ENCODE peak calls at places on chromosomes 13 and 19, in nine cellular contexts. I is activated naive CD4-positive, alpha-beta T cell treated with anti-CD3 and anti-CD28 coated beads, Interleukin-2, amount 10 ng/mL, durations not matched to agents 7 days and 5 days; S is GM06990; D is foreskin fibroblast; K is amniotic epithelial cell; Z is stimulated activated CD4-positive, alpha-beta T cell treated with anti-CD3 and anti-CD28 coated beads, Interleukin-1b, Interleukin-23, amount 100 ng/mL, for 4 hours; J is H1; U is T-helper 17 cell; W is mammary epithelial cell. T is an unnamed sample.
A peak's percentile ranks its signal among the peaks of the same experiment; 100 is the strongest.

GRCh38 chr13:95235199-95235726 is 66.0 kb downstream of the ABCC4 start:
- DNase-seq in I (no peak), S (no peak), D (no peak), K (no peak), Z (no peak), J (no peak), U (no peak), W (no peak), T (no peak)

GRCh38 chr19:20664917-20665781 is 3.8 kb upstream of the ZNF626 start:
- DNase-seq in I (no peak), S (no peak), D (peak; percentile 20), K (peak; percentile 39), Z (no peak), J (no peak), U (no peak), W (no peak), T (no peak)

GRCh38 chr13:88979465-88980180 is 1308.5 kb downstream of the SLITRK5 start:
- DNase-seq in I (no peak), S (no peak), D (no peak), K (peak; percentile 40), Z (no peak), J (no peak), U (no peak), W (no peak), T (no peak)

GRCh38 chr13:72805663-72806341 is 23.9 kb downstream of the PIBF1 start:
- DNase-seq in I (no peak), S (no peak), D (no peak), K (peak; percentile 57), Z (no peak), J (no peak), U (no peak), W (no peak), T (no peak)

GRCh38 chr13:111962431-111962891 is 104.5 kb upstream of the SOX1 start:
- DNase-seq in I (no peak), S (no peak), D (no peak), K (no peak), Z (no peak), J (no peak), U (no peak), W (no peak), T (no peak)

GRCh38 chr19:33612928-33613327 is 8.8 kb upstream of the CHST8 start:
- DNase-seq in I (no peak), S (no peak), D (no peak), K (no peak), Z (no peak), J (no peak), U (no peak), W (no peak), T (no peak)

GRCh38 chr13:94858856-94859811 is 146.8 kb upstream of the SOX21 start:
- DNase-seq in I (no peak), S (no peak), D (peak; percentile 2), K (peak; percentile 19), Z (no peak), J (no peak), U (no peak), W (no peak), T (no peak)

GRCh38 chr19:52464798-52465470 is 11.6 kb downstream of the ZNF578 start:
- DNase-seq in I (no peak), S (no peak), D (no peak), K (no peak), Z (no peak), J (peak; percentile 59), U (no peak), W (no peak), T (no peak)

GRCh38 chr13:32229443-32229842 is 85.7 kb downstream of the ZAR1L start:
- DNase-seq in I (no peak), S (no peak), D (no peak), K (no peak), Z (no peak), J (no peak), U (no peak), W (no peak), T (no peak)

GRCh38 chr13:73879346-73880020 is 254.7 kb downstream of the KLF12 start:
- DNase-seq in I (no peak), S (no peak), D (no peak), K (no peak), Z (no peak), J (no peak), U (no peak), W (no peak), T (no peak)

GRCh38 chr19:47541507-47541906 is 26.6 kb upstream of the NAPA start:
- DNase-seq in I (peak; percentile 42), S (no peak), D (no peak), K (peak; percentile 87), Z (no peak), J (no peak), U (no peak), W (no peak), T (no peak)

GRCh38 chr13:59342396-59342795 is 821.3 kb downstream of the DIAPH3 start:
- DNase-seq in I (no peak), S (no peak), D (no peak), K (no peak), Z (no peak), J (no peak), U (no peak), W (no peak), T (no peak)

GRCh38 chr13:26895808-26896466 is 135.4 kb upstream of the GPR12 start:
- DNase-seq in I (no peak), S (no peak), D (no peak), K (no peak), Z (no peak), J (no peak), U (no peak), W (no peak), T (no peak)

GRCh38 chr13:36124236-36124822 is 6.9 kb downstream of the DCLK1 start:
- DNase-seq in I (no peak), S (no peak), D (peak; percentile 85), K (peak; percentile 10), Z (no peak), J (no peak), U (no peak), W (no peak), T (no peak)

GRCh38 chr19:10226376-10227214 is 4.5 kb downstream of the S1PR2 start:
- DNase-seq in I (no peak), S (no peak), D (peak; percentile 98), K (peak; percentile 56), Z (no peak), J (no peak), U (no peak), W (no peak), T (no peak)

GRCh38 chr13:96730676-96731075 is 263.6 kb downstream of the OXGR1 start:
- DNase-seq in I (no peak), S (no peak), D (no peak), K (peak; percentile 42), Z (no peak), J (no peak), U (no peak), W (no peak), T (no peak)

GRCh38 chr13:109043561-109044075 is 414.2 kb downstream of the MYO16 start:
- DNase-seq in I (no peak), S (no peak), D (no peak), K (no peak), Z (no peak), J (no peak), U (no peak), W (no peak), T (no peak)

GRCh38 chr19:7663711-7664110 is 5.1 kb upstream of the RETN start:
- DNase-seq in I (no peak), S (no peak), D (peak; percentile 43), K (no peak), Z (no peak), J (no peak), U (no peak), W (no peak), T (no peak)

GRCh38 chr19:18865973-18866799 is 29.8 kb downstream of the CERS1 start:
- DNase-seq in I (peak; percentile 63), S (peak; percentile 71), D (peak; percentile 87), K (peak; percentile 20), Z (peak; percentile 58), J (peak; percentile 96), U (peak; percentile 65), W (peak; percentile 39), T (peak; percentile 45)

GRCh38 chr13:46202188-46202795 is 9.4 kb upstream of the LRRC63 start:
- DNase-seq in I (no peak), S (no peak), D (no peak), K (peak; percentile 2), Z (no peak), J (no peak), U (no peak), W (no peak), T (no peak)

GRCh38 chr19:35439921-35440320 is 8.1 kb upstream of the FFAR2 start:
- DNase-seq in I (no peak), S (no peak), D (no peak), K (no peak), Z (no peak), J (no peak), U (no peak), W (no peak), T (no peak)

GRCh38 chr19:7924241-7924640 is 1.7 kb downstream of the CTXN1 start:
- DNase-seq in I (no peak), S (no peak), D (no peak), K (no peak), Z (no peak), J (no peak), U (no peak), W (no peak), T (no peak)

GRCh38 chr13:41137951-41138350 is 5.3 kb upstream of the KBTBD6 start:
- DNase-seq in I (no peak), S (no peak), D (peak; percentile 74), K (peak; percentile 66), Z (no peak), J (no peak), U (no peak), W (peak; percentile 96), T (no peak)

GRCh38 chr19:45402469-45403070 is 2.3 kb downstream of the PPP1R13L start:
- DNase-seq in I (peak; percentile 50), S (peak; percentile 71), D (peak; percentile 60), K (no peak), Z (no peak), J (peak; percentile 88), U (no peak), W (peak; percentile 78), T (no peak)

GRCh38 chr13:20848944-20849343 is 53.6 kb downstream of the XPO4 start:
- DNase-seq in I (no peak), S (no peak), D (no peak), K (peak; percentile 46), Z (no peak), J (no peak), U (no peak), W (no peak), T (no peak)

GRCh38 chr13:79659161-79659560 is 178.2 kb downstream of the NDFIP2 start:
- DNase-seq in I (no peak), S (no peak), D (peak; percentile 22), K (peak; percentile 74), Z (no peak), J (no peak), U (no peak), W (peak; percentile 53), T (no peak)

GRCh38 chr19:34475975-34476594 is 5.5 kb upstream of the WTIP start:
- DNase-seq in I (no peak), S (no peak), D (no peak), K (no peak), Z (no peak), J (no peak), U (no peak), W (no peak), T (no peak)

GRCh38 chr19:37007587-37008220 is 70.5 kb upstream of the ZNF420 start:
- DNase-seq in I (peak; percentile 30), S (peak; percentile 29), D (peak; percentile 40), K (peak; percentile 21), Z (no peak), J (no peak), U (no peak), W (peak; percentile 13), T (peak; percentile 3)

GRCh38 chr13:27379694-27380596 is 44.5 kb upstream of the GTF3A start:
- DNase-seq in I (peak; percentile 75), S (peak; percentile 21), D (peak; percentile 56), K (peak; percentile 41), Z (peak; percentile 30), J (peak; percentile 95), U (no peak), W (peak; percentile 49), T (peak; percentile 20)

GRCh38 chr19:47045867-47046470 is 2.5 kb downstream of the TMEM160 start:
- DNase-seq in I (no peak), S (no peak), D (no peak), K (no peak), Z (no peak), J (no peak), U (no peak), W (no peak), T (no peak)

GRCh38 chr19:54094601-54095000 is 6.0 kb downstream of the OSCAR start:
- DNase-seq in I (no peak), S (no peak), D (no peak), K (no peak), Z (no peak), J (no peak), U (no peak), W (no peak), T (no peak)